ENCODE peak calls at places on chromosomes 3 and 15, in eight cellular contexts. One of them, this sample, is unnamed.

GRCh38 chr3:15330031-15330596 is 2.3 kb downstream of the SH3BP5 start:
- DNase-seq in AG08395: peak
- DNase-seq in endothelial cell: no peak
- DNase-seq in EL: no peak
- DNase-seq in trophoblast cell: no peak
- DNase-seq in stimulated activated CD4-positive, alpha-beta T cell treated with anti-CD3 and anti-CD28 coated beads, Interleukin-1b, Interleukin-23, amount 100 ng/mL, for 1 hour: no peak
- DNase-seq in germinal center: peak
- DNase-seq in GM03348: peak
- DNase-seq in this sample: no peak

GRCh38 chr3:106208979-106209378 is 340.2 kb upstream of the CBLB start:
- DNase-seq in EL: no peak
- DNase-seq in germinal center: no peak
- DNase-seq in AG08395: no peak
- DNase-seq in GM03348: peak
- DNase-seq in stimulated activated CD4-positive, alpha-beta T cell treated with anti-CD3 and anti-CD28 coated beads, Interleukin-1b, Interleukin-23, amount 100 ng/mL, for 1 hour: no peak
- DNase-seq in endothelial cell: no peak
- DNase-seq in trophoblast cell: no peak
- DNase-seq in this sample: no peak

GRCh38 chr3:124993462-124993861 is 58.9 kb upstream of the MUC13 start:
- DNase-seq in stimulated activated CD4-positive, alpha-beta T cell treated with anti-CD3 and anti-CD28 coated beads, Interleukin-1b, Interleukin-23, amount 100 ng/mL, for 1 hour: no peak
- DNase-seq in trophoblast cell: no peak
- DNase-seq in GM03348: peak
- DNase-seq in endothelial cell: no peak
- DNase-seq in EL: no peak
- DNase-seq in germinal center: no peak
- DNase-seq in AG08395: peak
- DNase-seq in this sample: no peak

GRCh38 chr15:27398631-27399030 is 427.6 kb downstream of the GABRG3 start:
- DNase-seq in stimulated activated CD4-positive, alpha-beta T cell treated with anti-CD3 and anti-CD28 coated beads, Interleukin-1b, Interleukin-23, amount 100 ng/mL, for 1 hour: no peak
- DNase-seq in GM03348: no peak
- DNase-seq in trophoblast cell: no peak
- DNase-seq in endothelial cell: no peak
- DNase-seq in EL: no peak
- DNase-seq in germinal center: no peak
- DNase-seq in AG08395: no peak
- DNase-seq in this sample: no peak

GRCh38 chr3:48885753-48886152 is 12.9 kb downstream of the SLC25A20 start:
- DNase-seq in AG08395: no peak
- DNase-seq in germinal center: no peak
- DNase-seq in GM03348: no peak
- DNase-seq in endothelial cell: no peak
- DNase-seq in trophoblast cell: no peak
- DNase-seq in EL: no peak
- DNase-seq in stimulated activated CD4-positive, alpha-beta T cell treated with anti-CD3 and anti-CD28 coated beads, Interleukin-1b, Interleukin-23, amount 100 ng/mL, for 1 hour: no peak
- DNase-seq in this sample: no peak

GRCh38 chr15:25780479-25781255 is 82.5 kb downstream of the ATP10A start:
- DNase-seq in endothelial cell: no peak
- DNase-seq in EL: no peak
- DNase-seq in GM03348: no peak
- DNase-seq in trophoblast cell: no peak
- DNase-seq in germinal center: no peak
- DNase-seq in stimulated activated CD4-positive, alpha-beta T cell treated with anti-CD3 and anti-CD28 coated beads, Interleukin-1b, Interleukin-23, amount 100 ng/mL, for 1 hour: no peak
- DNase-seq in AG08395: no peak
- DNase-seq in this sample: no peak

GRCh38 chr3:78690806-78691205 is 1077.0 kb downstream of the ROBO1 start:
- DNase-seq in AG08395: no peak
- DNase-seq in endothelial cell: no peak
- DNase-seq in trophoblast cell: no peak
- DNase-seq in EL: peak
- DNase-seq in GM03348: peak
- DNase-seq in stimulated activated CD4-positive, alpha-beta T cell treated with anti-CD3 and anti-CD28 coated beads, Interleukin-1b, Interleukin-23, amount 100 ng/mL, for 1 hour: no peak
- DNase-seq in germinal center: no peak
- DNase-seq in this sample: no peak

GRCh38 chr3:132788299-132788698 is 66.1 kb upstream of the NPHP3 start:
- DNase-seq in EL: peak
- DNase-seq in AG08395: peak
- DNase-seq in trophoblast cell: no peak
- DNase-seq in GM03348: peak
- DNase-seq in stimulated activated CD4-positive, alpha-beta T cell treated with anti-CD3 and anti-CD28 coated beads, Interleukin-1b, Interleukin-23, amount 100 ng/mL, for 1 hour: no peak
- DNase-seq in endothelial cell: no peak
- DNase-seq in germinal center: no peak
- DNase-seq in this sample: no peak

GRCh38 chr15:77599899-77600298 is 32.8 kb downstream of the LINGO1 start:
- DNase-seq in germinal center: peak
- DNase-seq in stimulated activated CD4-positive, alpha-beta T cell treated with anti-CD3 and anti-CD28 coated beads, Interleukin-1b, Interleukin-23, amount 100 ng/mL, for 1 hour: no peak
- DNase-seq in GM03348: peak
- DNase-seq in trophoblast cell: no peak
- DNase-seq in endothelial cell: no peak
- DNase-seq in EL: peak
- DNase-seq in AG08395: peak
- DNase-seq in this sample: no peak

This sample was measured in cortex of kidney.